ENCODE peak calls at places on chromosomes 13 and 19, in six cellular contexts. Y is trophoblast cell, C is neuronal stem cell, V is mesendoderm, P is IMR-90, K is H1. M is an unnamed sample. For H3K4me1, the result is how much of the 10 kb centered on the place peaks cover.

GRCh38 chr13:75417006-75417384 is 65.0 kb downstream of the TBC1D4 start:
- DNase-seq in Y (no peak), C (no peak), V (no peak), P (no peak), K (no peak), M (no peak)

GRCh38 chr13:113045214-113046007 is 60.2 kb upstream of the F7 start:
- DNase-seq in Y (no peak), C (no peak), V (no peak), P (no peak), K (no peak), M (no peak)

GRCh38 chr19:30083125-30083681 is 141.2 kb downstream of the URI1 start:
- DNase-seq in Y (no peak), C (no peak), V (no peak), P (no peak), K (no peak), M (no peak)

GRCh38 chr19:11125994-11126685 is 29.4 kb downstream of the SPC24 start:
- DNase-seq in Y (peak), C (peak), V (peak), P (peak), K (peak), M (peak)

GRCh38 chr13:31946091-31946770 is 85.3 kb upstream of the FRY start:
- DNase-seq in Y (peak), C (no peak), V (no peak), P (peak), K (no peak), M (no peak)

GRCh38 chr13:27973291-27973690 is 4.2 kb upstream of the CDX2 start:
- DNase-seq in Y (no peak), C (no peak), V (no peak), P (no peak), K (no peak), M (no peak)

GRCh38 chr13:103187621-103188020 is 121.4 kb upstream of the SLC10A2 start:
- DNase-seq in Y (peak), C (no peak), V (peak), P (no peak), K (no peak), M (peak)

GRCh38 chr13:113802090-113802531 is 43.1 kb downstream of the TMEM255B start:
- DNase-seq in Y (no peak), C (peak), V (peak), P (peak), K (peak), M (peak)

GRCh38 chr19:42253245-42254082 is 1.5 kb downstream of the ERF start:
- DNase-seq in Y (peak), C (peak), V (peak), P (peak), K (peak), M (peak)

GRCh38 chr19:46972301-46972700 is 47.3 kb upstream of the NPAS1 start:
- DNase-seq in Y (peak), C (no peak), V (no peak), P (no peak), K (no peak), M (peak)

GRCh38 chr13:92573467-92574057 is 653.0 kb upstream of the GPC6 start:
- DNase-seq in Y (no peak), C (peak), V (peak), P (peak), K (peak), M (peak)

GRCh38 chr19:39550197-39550596 is 10.2 kb upstream of the EID2 start:
- DNase-seq in Y (no peak), C (no peak), V (no peak), P (no peak), K (no peak), M (no peak)

GRCh38 chr19:5376928-5377327 is 36.3 kb upstream of the PTPRS start:
- DNase-seq in Y (no peak), C (no peak), V (no peak), P (no peak), K (no peak), M (no peak)

GRCh38 chr19:35011737-35012682 is 11.9 kb downstream of the GRAMD1A start:
- DNase-seq in Y (no peak), C (no peak), V (no peak), P (no peak), K (no peak), M (no peak)

GRCh38 chr13:26515721-26516120 is 41.8 kb upstream of the WASF3 start:
- DNase-seq in Y (no peak), C (no peak), V (peak), P (no peak), K (no peak), M (no peak)
- H3K4me3 ChIP-seq in Y (no peak), C (no peak), V (no peak), P (no peak), K (no peak), M (no peak)

DNA sequence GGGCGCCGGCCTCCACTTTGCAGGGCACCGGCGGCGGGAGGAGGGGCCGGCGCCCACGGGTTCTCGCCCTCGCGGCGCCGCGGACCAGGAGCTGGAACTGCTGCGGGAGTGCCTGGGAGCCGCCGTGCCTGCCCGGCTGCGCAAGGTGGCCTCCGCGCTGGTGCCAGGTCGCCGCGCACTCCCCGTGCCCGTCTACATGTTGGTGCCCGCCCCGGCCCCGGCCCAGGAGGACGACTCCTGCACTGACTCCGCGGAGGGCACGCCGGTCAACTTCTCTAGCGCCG is 11.8 kb downstream of the C19orf25 start:
- DNase-seq in Y (no peak), C (no peak), V (no peak), P (no peak), K (no peak), M (no peak)
- H3K4me1 ChIP-seq in Y (under half), C (under half), V (under half), P (under half), K (under half), M (half or more)

GRCh38 chr13:96294930-96295657 is 205.2 kb downstream of the HS6ST3 start:
- DNase-seq in Y (no peak), C (no peak), V (no peak), P (no peak), K (no peak), M (no peak)
- H2AK5ac ChIP-seq in Y (no peak), C (no peak), V (no peak), P (no peak), K (peak), M (no peak)

DNA sequence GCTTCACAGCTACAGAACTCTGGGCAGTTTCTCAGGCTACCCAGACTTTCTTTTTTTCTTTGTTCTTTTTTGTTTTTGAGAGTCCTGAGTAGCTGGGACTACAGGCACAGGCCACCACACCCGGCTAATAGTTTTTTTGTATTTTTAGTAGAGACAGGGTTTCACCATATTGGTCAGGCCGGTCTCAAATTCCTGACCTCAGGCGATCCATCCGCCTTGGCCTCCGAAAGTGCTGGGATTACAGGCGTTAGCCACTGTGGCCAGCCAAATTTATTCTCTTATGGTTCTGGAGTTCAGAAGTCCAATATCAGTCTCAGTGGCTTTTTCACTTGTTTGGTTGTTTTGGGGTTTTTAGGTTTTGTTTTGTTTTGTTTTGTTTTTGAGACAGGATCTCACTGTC is 12.4 kb downstream of the MEIOSIN start:
- DNase-seq in Y (peak), C (no peak), V (no peak), P (no peak), K (no peak), M (no peak)
- H3K4me3 ChIP-seq in Y (no peak), C (no peak), V (no peak), P (no peak), K (no peak), M (no peak)

GRCh38 chr19:7917292-7918061 is 2.7 kb upstream of the SNAPC2 start:
- DNase-seq in Y (peak), C (no peak), V (peak), P (peak), K (peak), M (peak)

GRCh38 chr19:7915250-7916136 is 863 bp downstream of the TGFBR3L start:
- DNase-seq in Y (no peak), C (no peak), V (no peak), P (no peak), K (no peak), M (no peak)

GRCh38 chr19:7916908-7917291 is 2.3 kb downstream of the TGFBR3L start:
- DNase-seq in Y (no peak), C (no peak), V (no peak), P (no peak), K (no peak), M (peak)

GRCh38 chr19:7914598-7915045 is at the start of gene TGFBR3L:
- DNase-seq in Y (no peak), C (no peak), V (no peak), P (no peak), K (no peak), M (no peak)

GRCh38 chr19:7916137-7916907 is 1.7 kb downstream of the TGFBR3L start:
- DNase-seq in Y (peak), C (no peak), V (peak), P (no peak), K (peak), M (peak)
- H3K4me1 ChIP-seq in Y (under half), C (under half), V (under half), P (under half), K (under half), M (under half)

DNA sequence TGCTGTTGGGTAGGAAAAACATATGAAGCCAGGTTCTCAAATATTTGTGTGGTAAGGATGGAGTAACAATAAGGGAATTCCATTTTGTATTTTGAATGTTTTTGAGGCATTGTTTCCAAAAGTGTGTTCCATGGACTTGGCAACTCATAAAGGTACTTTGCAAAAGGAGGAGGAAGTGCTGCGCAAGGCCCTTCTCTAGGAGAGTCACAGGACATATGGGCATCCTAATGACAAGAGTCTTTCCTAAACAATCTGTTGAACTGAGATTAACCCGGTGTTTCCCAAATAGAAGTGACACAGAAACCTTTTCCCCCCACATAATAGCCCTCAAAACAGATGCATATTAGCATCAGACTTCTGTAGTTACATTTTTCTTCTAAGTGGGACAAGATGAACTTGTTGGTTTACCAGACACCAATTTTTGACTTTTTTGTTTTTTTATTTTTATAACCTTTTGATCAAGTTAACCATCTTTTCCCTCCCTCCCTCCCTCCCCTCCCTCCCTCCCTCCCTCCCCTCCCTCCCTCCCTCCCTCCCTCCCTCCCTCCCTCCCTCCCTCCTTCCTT is 209.3 kb downstream of the PCCA start:
- DNase-seq in Y (no peak), C (no peak), V (no peak), P (no peak), K (no peak), M (no peak)
- H2AK5ac ChIP-seq in Y (no peak), C (no peak), V (no peak), P (no peak), K (no peak), M (no peak)

M was measured in mesenchymal stem cell.